ENCODE peak calls at places on chromosomes 2 and 18, in nine cellular contexts. X is thoracic aorta, D is A549, J is upper lobe of right lung, H is PC-9, L is A673, T is transverse colon, G is GM23338, B is left ventricle myocardium inferior. Z is an unnamed sample. For H3K4me1, the result is how much of the 10 kb centered on the place peaks cover.

GRCh38 chr2:169360984-169361705 is 1.2 kb downstream of the LRP2 start:
- DNase-seq in L (no peak), D (no peak), X (no peak), G (peak), T (no peak), J (no peak), H (no peak), B (no peak), Z (no peak)

GRCh38 chr2:225995788-225996476 is 596.4 kb downstream of the NYAP2 start:
- DNase-seq in G (no peak), D (no peak), J (no peak), T (no peak), H (no peak), L (peak), B (no peak), X (no peak), Z (no peak)

GRCh38 chr2:196610796-196611195 is 28.7 kb upstream of the CCDC150 start:
- DNase-seq in H (no peak), G (no peak), B (no peak), L (no peak), T (no peak), D (no peak), J (no peak), X (no peak), Z (no peak)

GRCh38 chr2:136143603-136144451 is 25.9 kb upstream of the CXCR4 start:
- DNase-seq in X (no peak), G (no peak), B (no peak), T (no peak), L (no peak), D (no peak), J (no peak), H (no peak), Z (no peak)

GRCh38 chr18:48875942-48876511 is 74.7 kb downstream of the SMAD7 start:
- DNase-seq in T (no peak), H (no peak), X (no peak), J (peak), G (peak), L (no peak), B (no peak), D (peak), Z (peak)

GRCh38 chr2:27720004-27720551 is 51.4 kb upstream of the MRPL33 start:
- DNase-seq in J (no peak), H (peak), G (no peak), T (no peak), D (peak), B (no peak), L (peak), X (peak), Z (no peak)

GRCh38 chr2:20108655-20109396 is 57.4 kb upstream of the LAPTM4A start:
- DNase-seq in D (peak), G (no peak), H (peak), B (no peak), X (no peak), L (no peak), J (peak), T (peak), Z (no peak)

GRCh38 chr2:145186303-145186702 is 666.4 kb upstream of the ZEB2 start:
- DNase-seq in D (peak), B (no peak), J (no peak), X (no peak), G (peak), T (no peak), H (no peak), L (peak), Z (no peak)

GRCh38 chr2:232204457-232204931 is 174.1 kb upstream of the ALPP start:
- DNase-seq in L (no peak), H (no peak), J (no peak), T (no peak), B (peak), G (no peak), D (no peak), X (no peak), Z (no peak)

GRCh38 chr18:77114564-77115391 is 17.8 kb downstream of the MBP start:
- DNase-seq in L (no peak), D (peak), X (peak), J (peak), H (no peak), T (peak), B (peak), G (no peak), Z (peak)

GRCh38 chr2:174606336-174606735 is 8.7 kb upstream of the WIPF1 start:
- DNase-seq in L (peak), D (peak), G (no peak), T (no peak), X (no peak), J (no peak), B (no peak), H (no peak), Z (no peak)

GRCh38 chr2:145692971-145693478 is 1173.1 kb upstream of the ZEB2 start:
- DNase-seq in G (no peak), H (peak), D (peak), L (no peak), B (no peak), X (no peak), T (no peak), J (no peak), Z (no peak)

GRCh38 chr2:62415518-62415917 is 90.5 kb downstream of the TMEM17 start:
- DNase-seq in J (no peak), H (no peak), D (no peak), T (no peak), B (no peak), G (no peak), X (no peak), L (no peak), Z (no peak)

GRCh38 chr2:98634406-98635092 is 26.2 kb downstream of the UNC50 start:
- DNase-seq in J (no peak), T (no peak), B (no peak), G (peak), D (peak), L (peak), X (no peak), H (no peak), Z (no peak)

GRCh38 chr2:224011837-224012236 is 27.2 kb downstream of the SERPINE2 start:
- DNase-seq in B (no peak), G (no peak), D (no peak), H (no peak), T (no peak), X (no peak), J (no peak), L (no peak), Z (no peak)

GRCh38 chr2:55760125-55760524 is 66.5 kb upstream of the PNPT1 start:
- DNase-seq in X (no peak), B (no peak), G (no peak), D (no peak), H (no peak), T (no peak), L (no peak), J (no peak), Z (no peak)

GRCh38 chr2:105042189-105042588 is 4.3 kb downstream of the MRPS9 start:
- DNase-seq in L (peak), H (no peak), D (no peak), B (no peak), T (no peak), J (no peak), G (peak), X (no peak), Z (no peak)

GRCh38 chr2:144605232-144605631 is 85.3 kb upstream of the ZEB2 start:
- DNase-seq in T (no peak), X (no peak), D (no peak), L (no peak), J (no peak), H (no peak), B (no peak), G (no peak), Z (no peak)

GRCh38 chr2:158610059-158610458 is 153.3 kb downstream of the PKP4 start:
- DNase-seq in B (no peak), X (no peak), D (no peak), T (no peak), H (no peak), L (no peak), J (no peak), G (no peak), Z (no peak)

GRCh38 chr18:42137671-42138375 is 182.8 kb downstream of the PIK3C3 start:
- DNase-seq in B (no peak), H (no peak), X (no peak), D (no peak), G (no peak), J (no peak), T (no peak), L (no peak), Z (no peak)

GRCh38 chr18:13381907-13382682 is 163.5 kb downstream of the LDLRAD4 start:
- DNase-seq in D (peak), B (peak), J (peak), X (peak), G (no peak), T (peak), H (no peak), L (no peak), Z (no peak)

GRCh38 chr2:28136557-28136956 is 246.0 kb downstream of the BABAM2 start:
- DNase-seq in X (no peak), T (no peak), H (no peak), J (no peak), L (no peak), D (no peak), B (peak), G (no peak), Z (no peak)

GRCh38 chr2:17736989-17737388 is 16.6 kb downstream of the SMC6 start:
- DNase-seq in L (no peak), D (no peak), G (no peak), T (no peak), X (no peak), H (no peak), J (no peak), B (no peak), Z (no peak)

GRCh38 chr18:26547302-26548143 is 830 bp downstream of the KCTD1 start:
- DNase-seq in H (no peak), D (peak), B (peak), G (peak), X (no peak), L (peak), T (peak), J (peak), Z (peak)

GRCh38 chr2:41784496-41784895 is 263.3 kb upstream of the PKDCC start:
- DNase-seq in D (no peak), T (no peak), H (no peak), L (peak), G (peak), J (no peak), X (no peak), B (no peak), Z (no peak)

GRCh38 chr2:150531626-150532419 is 44.4 kb upstream of the RND3 start:
- DNase-seq in L (no peak), H (no peak), D (no peak), J (no peak), X (no peak), B (no peak), G (no peak), T (no peak), Z (no peak)

GRCh38 chr2:150528861-150529801 is 41.7 kb upstream of the RND3 start:
- DNase-seq in H (peak), D (peak), G (peak), X (no peak), B (no peak), J (no peak), T (no peak), L (peak), Z (no peak)

GRCh38 chr2:150532883-150533282 is 45.4 kb upstream of the RND3 start:
- DNase-seq in T (no peak), J (no peak), H (no peak), G (no peak), L (no peak), X (no peak), B (no peak), D (no peak), Z (no peak)

GRCh38 chr2:150526827-150527226 is 39.4 kb upstream of the RND3 start:
- DNase-seq in B (no peak), H (peak), J (no peak), T (no peak), L (peak), D (peak), G (peak), X (no peak), Z (no peak)

DNA sequence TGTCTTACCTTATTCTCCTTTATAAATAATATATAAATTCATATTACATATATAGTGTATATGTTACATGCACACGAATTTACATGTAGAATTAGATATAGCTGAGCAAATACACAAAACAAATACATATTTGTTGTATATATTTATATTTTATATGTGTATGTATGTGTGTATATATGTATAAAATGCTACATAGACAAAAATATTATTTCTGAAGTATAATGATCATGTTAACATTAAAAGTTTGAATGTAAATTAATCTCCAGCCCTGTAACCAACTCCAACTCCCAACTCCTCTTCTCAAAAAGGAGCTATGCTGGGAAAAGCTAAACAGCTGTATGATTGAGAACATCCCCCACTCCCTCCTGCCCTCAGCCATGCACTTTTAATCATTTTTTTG is 42.7 kb upstream of the RND3 start:
- DNase-seq in L (no peak), G (no peak), X (no peak), J (no peak), B (no peak), H (no peak), T (no peak), D (no peak), Z (no peak)
- H3K4me1 ChIP-seq in L (under half), G (under half), X (under half), J (under half), B (under half), H (half or more), T (under half), D (half or more), Z (under half)

DNA sequence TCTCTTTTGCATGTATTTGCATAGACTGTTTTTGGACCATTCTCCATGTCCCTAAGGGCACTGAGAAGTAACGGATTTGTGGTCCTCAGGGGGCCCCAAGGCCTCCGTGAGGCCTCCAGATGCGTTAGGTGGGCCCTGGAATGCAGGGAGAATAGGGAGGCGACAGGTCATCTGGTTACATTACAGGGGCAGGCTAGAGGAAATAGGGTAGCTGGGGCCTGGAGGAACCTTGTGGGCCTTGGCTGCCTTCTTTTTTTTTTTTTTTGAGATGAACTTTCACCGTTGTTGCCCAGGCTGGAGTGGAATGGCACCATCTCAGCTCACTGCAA is 28.9 kb downstream of the ZFP36L2 start:
- DNase-seq in D (no peak), T (no peak), L (no peak), J (no peak), B (no peak), X (no peak), G (no peak), H (no peak), Z (no peak)
- H3K4me1 ChIP-seq in D (half or more), T (under half), L (under half), J (under half), B (under half), X (under half), G (under half), H (half or more), Z (under half)

DNA sequence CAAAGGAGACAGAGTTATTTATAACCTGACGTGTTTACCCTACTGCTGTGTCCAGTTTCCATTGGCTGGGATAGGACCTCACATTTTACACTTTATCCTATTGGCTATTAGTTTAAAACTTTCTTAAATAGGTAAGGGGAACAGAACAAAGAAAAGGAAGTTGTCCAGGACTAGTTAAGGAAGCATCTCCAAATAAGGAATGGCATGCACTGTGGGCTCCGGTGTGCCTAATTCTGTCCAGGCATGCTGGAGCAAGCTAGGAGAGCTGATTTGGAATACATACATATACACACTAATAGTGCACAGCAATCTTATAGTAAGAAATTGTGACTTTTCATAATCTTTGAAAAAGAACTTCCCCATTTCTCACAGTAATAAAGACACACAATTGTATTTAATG is 72.2 kb downstream of the CAB39 start:
- DNase-seq in J (no peak), T (no peak), L (no peak), G (peak), X (no peak), D (no peak), B (no peak), H (no peak), Z (no peak)
- H3K4me1 ChIP-seq in J (under half), T (under half), L (under half), G (under half), X (under half), D (under half), B (under half), H (under half), Z (under half)

DNA sequence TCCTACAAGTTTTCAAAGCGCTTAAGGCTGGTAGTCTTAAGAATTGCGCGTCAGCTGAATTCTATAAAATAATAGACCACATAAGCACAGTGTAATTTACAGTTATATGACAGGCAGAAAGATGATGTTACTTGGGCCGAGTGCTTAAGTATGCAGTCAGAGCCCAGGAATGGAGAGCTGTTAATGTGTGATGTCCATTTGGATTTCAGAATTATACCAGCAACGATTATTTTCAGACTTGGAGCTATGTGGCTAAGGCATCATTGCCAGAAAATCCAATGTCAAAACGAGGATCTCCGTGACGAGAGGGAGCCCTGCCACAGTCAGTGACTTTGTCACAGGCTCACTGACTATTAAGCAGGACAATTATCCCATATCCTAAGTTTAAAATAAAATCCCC is 3.4 kb downstream of the KLF7 start:
- DNase-seq in B (no peak), H (no peak), X (no peak), G (no peak), D (no peak), J (no peak), L (no peak), T (no peak), Z (no peak)
- H3K4me1 ChIP-seq in B (half or more), H (under half), X (half or more), G (half or more), D (half or more), J (under half), L (under half), T (under half), Z (half or more)

DNA sequence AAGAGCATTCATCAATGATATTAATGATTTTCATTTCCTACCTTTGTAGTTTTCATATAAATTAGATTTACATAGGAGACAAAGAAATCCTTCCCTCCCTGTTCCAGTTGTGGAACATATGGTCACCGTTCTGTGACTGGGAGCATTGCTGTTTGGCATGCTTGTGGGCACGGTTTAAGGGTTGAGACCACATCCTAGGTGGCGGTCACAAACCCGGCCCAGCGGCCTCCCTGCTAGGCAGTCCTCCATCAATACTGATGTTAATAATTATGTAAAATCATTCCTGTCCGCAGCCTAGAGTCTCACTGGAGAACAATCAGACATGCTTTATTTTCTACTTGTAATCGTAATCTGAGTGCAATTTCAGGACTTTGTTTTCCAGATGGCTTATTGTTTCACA is 117.9 kb downstream of the AGAP1 start:
- DNase-seq in D (no peak), X (no peak), J (no peak), G (no peak), T (no peak), B (no peak), H (no peak), L (no peak), Z (no peak)
- H3K4me1 ChIP-seq in D (under half), X (under half), J (under half), G (under half), T (under half), B (under half), H (under half), L (under half), Z (under half)

GRCh38 chr2:8518986-8519669 is 162.7 kb upstream of the ID2 start:
- DNase-seq in B (no peak), L (no peak), G (no peak), T (no peak), D (no peak), X (no peak), J (no peak), H (no peak), Z (no peak)
- H3K4me1 ChIP-seq in B (under half), L (under half), G (under half), T (under half), D (under half), X (under half), J (under half), H (under half), Z (half or more)

DNA sequence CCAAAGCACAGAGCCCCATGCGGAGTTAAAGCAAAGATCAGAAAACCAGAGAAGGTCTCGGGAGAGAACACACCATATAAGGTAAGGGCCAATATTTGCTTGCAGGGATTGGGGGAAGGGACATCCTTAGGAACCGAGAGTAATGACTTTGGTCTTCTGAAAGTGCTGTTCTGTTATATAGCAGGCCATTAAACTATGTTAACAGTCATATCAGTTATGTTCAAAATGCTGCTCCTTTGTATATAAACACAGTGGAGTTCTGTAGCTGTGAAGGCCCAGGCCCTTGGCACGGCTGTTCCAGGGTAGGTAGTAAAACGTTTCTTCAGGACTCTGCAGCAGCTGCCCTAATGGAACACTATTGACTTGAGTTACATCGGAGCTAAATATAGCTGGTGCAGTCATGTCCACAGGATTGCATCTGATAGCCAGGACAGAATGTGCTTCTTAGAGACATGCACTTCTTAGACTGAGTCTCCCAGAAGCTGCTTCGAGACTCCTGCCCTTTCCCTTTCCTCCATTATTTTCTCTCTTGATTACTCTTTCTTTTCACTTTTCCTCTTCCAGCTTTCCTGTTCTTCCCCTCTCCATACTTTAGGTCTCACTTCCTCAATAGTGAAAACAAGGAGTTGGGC is 122.4 kb downstream of the SETBP1 start:
- DNase-seq in T (peak), D (no peak), L (no peak), H (no peak), J (no peak), X (peak), B (peak), G (peak), Z (no peak)
- H3K4me1 ChIP-seq in T (half or more), D (under half), L (under half), H (under half), J (under half), X (half or more), B (under half), G (under half), Z (under half)

GRCh38 chr2:63862802-63863201 is 21.1 kb downstream of the UGP2 start:
- DNase-seq in L (no peak), D (peak), B (no peak), X (no peak), J (no peak), T (no peak), G (no peak), H (peak), Z (no peak)
- H3K4me1 ChIP-seq in L (under half), D (under half), B (half or more), X (under half), J (under half), T (under half), G (under half), H (under half), Z (under half)

GRCh38 chr2:65061910-65062339 is 5.7 kb downstream of the CEP68 start:
- DNase-seq in X (no peak), L (no peak), T (no peak), B (no peak), D (no peak), G (no peak), J (no peak), H (no peak), Z (no peak)
- H3K4me1 ChIP-seq in X (half or more), L (under half), T (under half), B (half or more), D (under half), G (under half), J (half or more), H (under half), Z (half or more)

Z was measured in spleen.